ENCODE peak calls at places on chromosomes 5 and 9, in eight cellular contexts. O is gastrocnemius medialis, C is glutamatergic neuron, X is GM06990, D is lower leg skin, T is H9, F is AG04450, W is RWPE1. K is an unnamed sample.

GRCh38 chr5:14133394-14133793 is 9.7 kb upstream of the TRIO start:
- DNase-seq in D (no peak), W (no peak), O (no peak), C (no peak), F (no peak), T (no peak), X (no peak), K (no peak)

GRCh38 chr9:77952641-77953341 is 78.8 kb downstream of the GNAQ start:
- DNase-seq in D (no peak), W (peak), F (no peak), C (no peak), T (no peak), O (no peak), X (no peak), K (no peak)

GRCh38 chr9:132743886-132744544 is 73.8 kb downstream of the GTF3C4 start:
- DNase-seq in C (no peak), D (peak), F (no peak), T (no peak), X (no peak), W (no peak), O (no peak), K (no peak)

GRCh38 chr5:149228610-149229297 is 42.9 kb upstream of the AFAP1L1 start:
- DNase-seq in C (no peak), W (peak), F (peak), O (peak), D (no peak), T (peak), X (no peak), K (peak)

GRCh38 chr9:135997070-135998012 is 36.2 kb upstream of the UBAC1 start:
- DNase-seq in C (peak), O (no peak), X (no peak), W (no peak), T (no peak), D (no peak), F (no peak), K (no peak)

GRCh38 chr5:88770290-88771257 is 112.4 kb downstream of the MEF2C start:
- DNase-seq in D (no peak), W (no peak), F (no peak), O (no peak), X (no peak), T (no peak), C (no peak), K (no peak)

GRCh38 chr5:17355585-17356346 is 138.3 kb downstream of the BASP1 start:
- DNase-seq in X (no peak), C (no peak), O (no peak), W (no peak), T (no peak), D (no peak), F (no peak), K (no peak)

GRCh38 chr5:41762426-41762825 is 107.8 kb downstream of the OXCT1 start:
- DNase-seq in T (no peak), C (no peak), O (no peak), D (no peak), W (no peak), F (no peak), X (no peak), K (no peak)

GRCh38 chr9:123445116-123445515 is 89.1 kb downstream of the CRB2 start:
- DNase-seq in T (peak), X (no peak), C (no peak), F (no peak), D (peak), W (no peak), O (no peak), K (no peak)

GRCh38 chr9:133054966-133055365 is 6.8 kb upstream of the CEL start:
- DNase-seq in T (no peak), D (no peak), C (no peak), O (peak), W (no peak), F (no peak), X (no peak), K (no peak)

GRCh38 chr9:125103770-125104169 is 39.6 kb downstream of the SCAI start:
- DNase-seq in T (no peak), X (no peak), F (no peak), W (no peak), D (no peak), C (no peak), O (no peak), K (no peak)

GRCh38 chr5:106454651-106455415 is 1215.9 kb downstream of the EFNA5 start:
- DNase-seq in X (no peak), T (peak), W (peak), F (no peak), C (peak), D (no peak), O (no peak), K (no peak)

GRCh38 chr9:36401179-36401740 is 1.2 kb upstream of the RNF38 start:
- DNase-seq in C (no peak), W (peak), F (no peak), T (peak), O (no peak), X (no peak), D (no peak), K (no peak)

GRCh38 chr5:659496-660263 is 33.5 kb downstream of the TPPP start:
- DNase-seq in O (no peak), W (no peak), X (no peak), D (no peak), F (no peak), C (peak), T (no peak), K (no peak)

GRCh38 chr9:14415947-14416346 is 102.0 kb upstream of the NFIB start:
- DNase-seq in X (no peak), C (no peak), O (no peak), W (no peak), D (no peak), F (peak), T (no peak), K (no peak)

GRCh38 chr9:6414291-6414690 is 1.3 kb downstream of the UHRF2 start:
- DNase-seq in D (no peak), F (peak), O (no peak), X (no peak), T (no peak), C (no peak), W (no peak), K (no peak)

GRCh38 chr9:87389936-87390335 is 107.7 kb upstream of the DAPK1 start:
- DNase-seq in W (no peak), X (no peak), T (no peak), F (no peak), D (no peak), C (no peak), O (no peak), K (no peak)

GRCh38 chr5:177980776-177981175 is 15.3 kb downstream of the PROP1 start:
- DNase-seq in X (no peak), D (peak), T (no peak), C (no peak), F (no peak), O (no peak), W (peak), K (no peak)

GRCh38 chr5:120734033-120734432 is 269.9 kb downstream of the PRR16 start:
- DNase-seq in F (no peak), T (peak), C (peak), W (no peak), D (no peak), X (no peak), O (no peak), K (no peak)

GRCh38 chr5:64292611-64293215 is 127.1 kb downstream of the RNF180 start:
- DNase-seq in T (no peak), X (no peak), F (no peak), D (no peak), C (peak), W (no peak), O (no peak), K (no peak)

GRCh38 chr5:11056560-11056959 is 295.5 kb upstream of the DAP start:
- DNase-seq in W (no peak), F (no peak), C (no peak), O (no peak), T (no peak), D (no peak), X (no peak), K (no peak)

GRCh38 chr5:91598216-91598615 is 215.1 kb upstream of the ARRDC3 start:
- DNase-seq in X (no peak), C (no peak), O (no peak), F (no peak), D (no peak), W (no peak), T (no peak), K (no peak)
- TF ChIP-seq CTCF in X (no peak), C (no peak), O (no peak), F (no peak), D (no peak), W (no peak), T (no peak), K (no peak)

GRCh38 chr9:114099523-114100270 is 605 bp upstream of the KIF12 start:
- DNase-seq in D (peak), C (no peak), X (no peak), F (no peak), T (no peak), O (no peak), W (no peak), K (no peak)

GRCh38 chr9:114098021-114098659 is 952 bp downstream of the KIF12 start:
- DNase-seq in W (peak), T (peak), X (no peak), O (no peak), C (peak), F (no peak), D (peak), K (no peak)

GRCh38 chr9:114100536-114100935 is 1.4 kb upstream of the KIF12 start:
- DNase-seq in O (no peak), T (no peak), W (no peak), F (no peak), C (no peak), D (no peak), X (no peak), K (no peak)

GRCh38 chr9:114097613-114098020 is 1.5 kb downstream of the KIF12 start:
- DNase-seq in O (no peak), C (no peak), W (no peak), T (no peak), X (no peak), D (peak), F (no peak), K (no peak)

DNA sequence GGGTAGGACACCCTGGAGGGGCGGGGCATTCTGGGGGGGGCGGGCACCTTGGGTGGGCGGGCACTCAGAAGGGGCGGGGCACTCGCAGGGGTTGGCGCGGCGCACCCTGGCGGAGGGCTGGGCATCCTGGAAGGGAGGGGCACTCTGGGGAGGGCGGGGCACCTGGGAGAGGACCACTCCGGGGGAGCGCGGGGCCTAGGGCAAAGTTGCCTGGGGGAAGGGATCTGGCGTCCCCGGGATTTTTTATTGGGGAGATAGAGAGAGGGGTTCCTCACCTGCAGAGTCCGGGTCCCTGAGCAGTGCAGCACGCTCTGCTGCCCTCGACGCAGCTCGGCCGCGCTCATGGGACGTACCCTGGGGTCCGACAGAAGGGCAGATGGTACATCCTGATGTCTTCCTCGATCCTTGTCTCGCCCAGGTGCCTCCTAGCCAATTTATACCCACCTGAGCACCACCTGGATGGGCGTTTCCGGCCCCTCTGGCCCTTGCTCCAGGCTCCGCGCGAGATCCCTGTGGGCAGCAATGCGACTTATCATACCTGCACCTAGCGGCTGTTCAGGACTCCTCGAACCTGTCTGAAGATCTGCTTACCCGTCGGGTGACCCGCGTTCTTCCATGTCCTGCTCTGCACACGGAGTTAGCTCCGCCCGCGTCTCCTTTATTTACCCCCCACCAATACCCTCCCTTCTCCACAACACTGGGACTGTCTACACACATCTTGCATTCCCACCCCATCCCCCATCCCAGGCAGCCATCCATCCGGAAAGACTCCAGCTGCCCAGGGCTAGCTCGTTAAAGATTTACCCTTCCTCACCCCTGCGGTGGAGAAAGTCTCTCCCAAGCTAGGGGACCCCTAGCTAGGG is at the start of gene KIF12:
- DNase-seq in O (no peak), F (no peak), T (peak), C (peak), W (peak), X (no peak), D (peak), K (peak)
- TF ChIP-seq CTCF in O (no peak), F (no peak), T (peak), C (no peak), W (no peak), X (no peak), D (no peak), K (no peak)

DNA sequence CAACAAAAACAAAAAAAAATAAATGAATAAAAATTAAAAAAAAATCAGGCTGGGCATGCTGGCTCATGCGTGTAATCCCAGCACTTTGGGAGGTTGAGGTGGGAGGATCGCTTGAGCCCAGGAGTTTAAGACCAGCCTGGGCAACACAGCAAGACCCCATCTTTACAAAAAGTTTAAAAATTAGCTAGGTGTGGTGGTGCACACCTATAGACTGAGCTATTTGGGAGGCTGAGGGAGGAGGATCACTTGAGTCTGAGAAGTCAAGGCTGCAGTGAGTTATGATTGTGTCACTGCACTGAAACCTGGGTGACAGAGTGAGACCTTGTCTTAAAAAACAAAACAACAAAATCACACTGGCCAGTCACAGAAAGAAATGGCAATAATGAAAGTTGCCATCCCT is 3.4 kb upstream of the CNTRL start:
- DNase-seq in C (no peak), D (no peak), O (no peak), W (no peak), F (no peak), X (no peak), T (no peak), K (no peak)
- TF ChIP-seq CTCF in C (no peak), D (no peak), O (no peak), W (no peak), F (no peak), X (no peak), T (no peak), K (no peak)

DNA sequence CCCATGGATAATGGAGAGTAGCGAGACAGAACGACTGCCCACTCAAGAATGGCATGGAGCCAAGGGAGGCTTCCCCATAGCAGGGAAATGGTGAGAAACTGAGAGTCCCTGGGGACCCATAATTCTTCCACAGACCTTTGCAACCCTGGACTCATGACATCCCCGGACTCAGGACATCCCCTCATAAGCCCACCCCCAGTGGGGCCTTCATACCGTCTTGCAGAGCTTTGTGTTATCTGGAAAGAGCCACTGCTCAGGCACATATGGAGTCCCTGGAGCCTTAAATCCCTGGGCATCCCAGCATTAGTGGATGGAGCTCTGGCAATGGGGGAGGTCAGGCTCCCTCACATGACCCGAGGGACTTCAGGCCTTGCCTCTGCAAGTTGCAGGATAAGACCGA is 865.4 kb upstream of the ARRDC3 start:
- DNase-seq in T (no peak), F (no peak), W (no peak), D (no peak), X (no peak), C (no peak), O (no peak), K (no peak)
- TF ChIP-seq CTCF in T (no peak), F (no peak), W (no peak), D (no peak), X (no peak), C (no peak), O (no peak), K (no peak)

GRCh38 chr9:2424564-2425153 is 196.9 kb upstream of the VLDLR start:
- DNase-seq in T (no peak), W (no peak), F (no peak), O (no peak), D (no peak), X (no peak), C (no peak), K (no peak)
- TF ChIP-seq CTCF in T (no peak), W (no peak), F (no peak), O (no peak), D (no peak), X (no peak), C (no peak), K (no peak)

GRCh38 chr5:173496129-173496882 is 120.1 kb downstream of the BOD1 start:
- DNase-seq in T (peak), W (no peak), D (no peak), O (peak), C (no peak), X (no peak), F (no peak), K (no peak)
- TF ChIP-seq CTCF in T (no peak), W (no peak), D (no peak), O (no peak), C (no peak), X (no peak), F (peak), K (no peak)

GRCh38 chr9:126514037-126514821 is 99.5 kb upstream of the LMX1B start:
- DNase-seq in T (peak), F (no peak), O (no peak), D (peak), C (peak), W (peak), X (peak), K (peak)
- TF ChIP-seq CTCF in T (peak), F (peak), O (no peak), D (no peak), C (peak), W (peak), X (peak), K (peak)